ENCODE peak calls at places on chromosome 20, in five cellular contexts. H is endodermal cell, I is AG10803, A is tibial nerve, E is left lung. F is an unnamed sample.

GRCh38 chr20:19143890-19144289 is 68.6 kb upstream of the SLC24A3 start:
- DNase-seq in H (no peak), I (no peak), A (no peak), E (no peak), F (no peak)

GRCh38 chr20:25389858-25390537 is 637 bp downstream of the ABHD12 start:
- DNase-seq in H (peak), I (no peak), A (peak), E (peak), F (no peak)

GRCh38 chr20:59939879-59940128 is 301 bp downstream of the PPP1R3D start:
- DNase-seq in H (no peak), I (no peak), A (no peak), E (no peak), F (no peak)

GRCh38 chr20:45358282-45359068 is 4.5 kb upstream of the SYS1 start:
- DNase-seq in H (peak), I (peak), A (peak), E (no peak), F (peak)

GRCh38 chr20:16898433-16898832 is 150.3 kb downstream of the OTOR start:
- DNase-seq in H (no peak), I (peak), A (no peak), E (no peak), F (no peak)

GRCh38 chr20:43658068-43658722 is 8.7 kb upstream of the MYBL2 start:
- DNase-seq in H (peak), I (peak), A (no peak), E (no peak), F (no peak)

GRCh38 chr20:23692725-23693124 is 3.9 kb upstream of the CST4 start:
- DNase-seq in H (no peak), I (peak), A (no peak), E (no peak), F (no peak)

GRCh38 chr20:1912056-1912455 is 16.8 kb downstream of the SIRPA start:
- DNase-seq in H (no peak), I (no peak), A (no peak), E (no peak), F (no peak)

GRCh38 chr20:51446656-51447055 is 95.9 kb downstream of the NFATC2 start:
- DNase-seq in H (no peak), I (peak), A (no peak), E (no peak), F (peak)

GRCh38 chr20:57397693-57398108 is 6.5 kb downstream of the RBM38 start:
- DNase-seq in H (no peak), I (no peak), A (no peak), E (peak), F (no peak)

GRCh38 chr20:2626853-2627541 is 25.4 kb upstream of the NOP56 start:
- DNase-seq in H (no peak), I (peak), A (no peak), E (no peak), F (peak)

GRCh38 chr20:483791-484644 is 21.7 kb upstream of the TBC1D20 start:
- DNase-seq in H (no peak), I (no peak), A (no peak), E (peak), F (no peak)

GRCh38 chr20:6265204-6265904 is 142.5 kb upstream of the FERMT1 start:
- DNase-seq in H (no peak), I (peak), A (no peak), E (no peak), F (peak)

GRCh38 chr20:64131406-64131805 is 24.0 kb upstream of the NPBWR2 start:
- DNase-seq in H (peak), I (peak), A (no peak), E (peak), F (no peak)

GRCh38 chr20:32619586-32619985 is 34.5 kb upstream of the NOL4L start:
- DNase-seq in H (peak), I (no peak), A (no peak), E (no peak), F (no peak)

GRCh38 chr20:16385891-16386290 is 187.4 kb downstream of the KIF16B start:
- DNase-seq in H (no peak), I (no peak), A (no peak), E (no peak), F (no peak)

GRCh38 chr20:21182832-21183563 is 57.1 kb downstream of the KIZ start:
- DNase-seq in H (no peak), I (peak), A (no peak), E (no peak), F (peak)

GRCh38 chr20:31685853-31686641 is 36.6 kb downstream of the BCL2L1 start:
- DNase-seq in H (no peak), I (no peak), A (no peak), E (no peak), F (no peak)

GRCh38 chr20:1177680-1178079 is 7.1 kb downstream of the TMEM74B start:
- DNase-seq in H (peak), I (no peak), A (no peak), E (no peak), F (no peak)

GRCh38 chr20:12207875-12208274 is 290.2 kb downstream of the BTBD3 start:
- DNase-seq in H (peak), I (peak), A (no peak), E (no peak), F (no peak)

GRCh38 chr20:38350879-38351775 is 4.8 kb downstream of the LBP start:
- DNase-seq in H (no peak), I (no peak), A (peak), E (no peak), F (no peak)

GRCh38 chr20:37763105-37763504 is 69.3 kb downstream of the CTNNBL1 start:
- DNase-seq in H (no peak), I (no peak), A (no peak), E (no peak), F (no peak)

DNA sequence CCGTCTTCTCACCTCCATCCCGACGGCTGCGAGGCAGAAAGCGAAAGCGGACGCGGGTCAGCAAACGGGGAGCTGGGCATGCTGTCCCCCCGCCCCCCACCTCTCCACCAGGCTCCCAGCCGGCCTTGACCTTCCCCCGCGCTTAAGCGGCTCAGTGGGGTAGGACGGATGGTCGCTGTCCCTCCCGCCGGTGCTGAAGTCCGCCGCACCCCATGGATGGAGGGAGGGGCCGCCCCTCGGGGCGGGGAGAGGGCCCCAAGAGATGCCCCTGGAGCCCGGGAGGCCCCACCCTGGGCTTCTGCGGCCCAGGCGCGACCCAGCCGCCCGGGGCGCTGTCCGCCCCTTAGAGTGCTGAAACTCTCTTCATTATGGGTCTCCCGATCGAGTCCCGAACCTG is at the start of gene KCNB1:
- DNase-seq in H (peak), I (peak), A (peak), E (peak), F (no peak)
- TF ChIP-seq CTCF in H (no peak), I (no peak), A (no peak), E (no peak), F (no peak)

GRCh38 chr20:18032977-18033892 is 24.5 kb downstream of the OVOL2 start:
- DNase-seq in H (peak), I (no peak), A (no peak), E (no peak), F (no peak)
- TF ChIP-seq CTCF in H (peak), I (peak), A (no peak), E (no peak), F (no peak)

GRCh38 chr20:62233684-62234083 is 4.6 kb upstream of the OSBPL2 start:
- DNase-seq in H (no peak), I (no peak), A (no peak), E (no peak), F (no peak)
- TF ChIP-seq CTCF in H (no peak), I (no peak), A (no peak), E (no peak), F (no peak)

GRCh38 chr20:46640536-46641311 is 10.5 kb downstream of the SLC13A3 start:
- DNase-seq in H (no peak), I (no peak), A (no peak), E (no peak), F (no peak)
- TF ChIP-seq CTCF in H (no peak), I (no peak), A (no peak), E (no peak), F (no peak)

DNA sequence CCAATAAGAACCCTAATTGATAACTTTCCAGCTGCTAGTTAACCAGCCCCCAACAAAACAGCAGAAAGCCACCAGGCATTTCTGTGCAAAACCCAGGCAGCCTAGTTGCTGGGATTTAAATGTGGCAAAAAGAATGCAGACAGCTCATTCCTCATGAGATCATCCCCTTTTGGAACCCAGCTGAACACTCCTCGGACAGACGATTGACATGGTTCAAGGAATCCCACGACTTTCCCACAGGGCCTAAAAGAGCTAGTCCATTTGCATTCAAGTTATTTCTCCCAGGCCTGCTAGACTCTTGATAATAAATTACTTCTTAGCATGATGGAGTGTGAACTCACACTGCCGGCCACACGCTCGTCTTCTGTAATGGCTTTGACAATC is 24.0 kb downstream of the JAG1 start:
- DNase-seq in H (no peak), I (peak), A (no peak), E (no peak), F (no peak)
- TF ChIP-seq CTCF in H (no peak), I (no peak), A (no peak), E (no peak), F (no peak)